ENCODE peak calls at places on chromosomes 2 and 18, in nine cellular contexts. P is ACHN; G is cardiac septum; S is DMS153; H is stimulated activated CD4-positive, alpha-beta T cell treated with anti-CD3 and anti-CD28 coated beads, Interleukin-15, amount 100 ng/mL, for 1 hour; W is HTR-8/SVneo; I is lower leg skin; V is D341Med; E is PC-3. C is an unnamed sample.

GRCh38 chr2:3294066-3294465 is 83.6 kb downstream of the EIPR1 start:
- DNase-seq in V (no peak), S (no peak), E (no peak), H (no peak), G (no peak), W (no peak), I (no peak), P (no peak), C (no peak)

GRCh38 chr2:121099329-121100318 is 185.4 kb downstream of the TFCP2L1 start:
- DNase-seq in E (peak), V (peak), P (peak), W (peak), I (no peak), S (no peak), G (no peak), H (no peak), C (no peak)

GRCh38 chr18:62877448-62878221 is 162.3 kb downstream of the PHLPP1 start:
- DNase-seq in W (peak), G (no peak), H (no peak), I (no peak), E (peak), S (no peak), P (peak), V (no peak), C (no peak)

GRCh38 chr2:177118636-177119035 is 94.0 kb upstream of the HNRNPA3 start:
- DNase-seq in G (no peak), V (no peak), S (no peak), P (no peak), H (no peak), W (no peak), I (no peak), E (no peak), C (no peak)

GRCh38 chr2:97742381-97742847 is 29.0 kb downstream of the ZAP70 start:
- DNase-seq in G (peak), P (no peak), I (no peak), H (no peak), S (no peak), W (no peak), E (peak), V (no peak), C (no peak)

GRCh38 chr18:12770469-12771219 is 67.8 kb downstream of the PSMG2 start:
- DNase-seq in E (no peak), I (no peak), W (no peak), H (no peak), G (peak), V (peak), P (no peak), S (no peak), C (no peak)

GRCh38 chr2:219446101-219446504 is 11.5 kb downstream of the SPEG start:
- DNase-seq in S (peak), V (no peak), P (peak), G (peak), E (no peak), I (no peak), H (no peak), W (no peak), C (no peak)

GRCh38 chr18:65568866-65569265 is 181.9 kb upstream of the CDH7 start:
- DNase-seq in S (no peak), P (no peak), H (no peak), I (no peak), V (no peak), W (no peak), G (no peak), E (peak), C (no peak)

C was measured in adrenal gland.